ENCODE peak calls at places on chromosomes 6 and 20, in five cellular contexts. J is HCT116, K is lower lobe of right lung, Q is GM23248, E is upper lobe of left lung. O is an unnamed sample.

GRCh38 chr20:34994509-34995131 is 39.0 kb downstream of the MYH7B start:
- DNase-seq in J (no peak), K (no peak), Q (no peak), E (no peak), O (no peak)

GRCh38 chr6:41379314-41379713 is 43.9 kb downstream of the NCR2 start:
- DNase-seq in J (no peak), K (no peak), Q (no peak), E (no peak), O (no peak)

GRCh38 chr6:75211920-75212590 is 6.2 kb upstream of the COL12A1 start:
- DNase-seq in J (no peak), K (no peak), Q (no peak), E (no peak), O (no peak)

GRCh38 chr6:119676230-119676629 is 326.7 kb upstream of the MAN1A1 start:
- DNase-seq in J (no peak), K (no peak), Q (no peak), E (no peak), O (no peak)

GRCh38 chr6:33050013-33050800 is 23.2 kb downstream of the HLA-DPA1 start:
- DNase-seq in J (no peak), K (no peak), Q (no peak), E (no peak), O (no peak)

GRCh38 chr20:47799116-47799715 is 13.9 kb upstream of the SULF2 start:
- DNase-seq in J (no peak), K (no peak), Q (no peak), E (no peak), O (no peak)

GRCh38 chr6:132298344-132298949 is 102.8 kb downstream of the MOXD1 start:
- DNase-seq in J (peak; percentile 36), K (no peak), Q (peak; percentile 64), E (no peak), O (peak; percentile 9)

GRCh38 chr6:161215876-161216615 is 57.8 kb downstream of the AGPAT4 start:
- DNase-seq in J (no peak), K (no peak), Q (no peak), E (no peak), O (no peak)

GRCh38 chr6:17470953-17471335 is 77.5 kb downstream of the CAP2 start:
- DNase-seq in J (no peak), K (no peak), Q (peak; percentile 77), E (no peak), O (no peak)

GRCh38 chr20:46351357-46352058 is 43.2 kb upstream of the CDH22 start:
- DNase-seq in J (no peak), K (no peak), Q (no peak), E (no peak), O (no peak)

GRCh38 chr6:21317634-21318033 is 275.9 kb upstream of the SOX4 start:
- DNase-seq in J (no peak), K (no peak), Q (no peak), E (no peak), O (no peak)

GRCh38 chr20:38190166-38190565 is 25.1 kb upstream of the TGM2 start:
- DNase-seq in J (no peak), K (no peak), Q (no peak), E (no peak), O (no peak)

GRCh38 chr6:112179631-112180030 is 74.7 kb downstream of the LAMA4 start:
- DNase-seq in J (no peak), K (no peak), Q (peak; percentile 47), E (no peak), O (no peak)

GRCh38 chr6:81694214-81694613 is 58.3 kb downstream of the TENT5A start:
- DNase-seq in J (no peak), K (no peak), Q (no peak), E (no peak), O (no peak)

GRCh38 chr6:34248198-34248726 is 544 bp downstream of the SMIM29 start:
- DNase-seq in J (no peak), K (peak; percentile 83), Q (peak; percentile 72), E (peak; percentile 82), O (peak; percentile 23)

GRCh38 chr20:19867940-19868371 is 109.9 kb downstream of the RIN2 start:
- DNase-seq in J (no peak), K (peak; percentile 71), Q (peak; percentile 57), E (peak; percentile 32), O (no peak)

GRCh38 chr6:72042088-72042487 is 155.7 kb downstream of the RIMS1 start:
- DNase-seq in J (no peak), K (no peak), Q (peak; percentile 44), E (no peak), O (no peak)

GRCh38 chr6:17021539-17021889 is 80.3 kb upstream of the STMND1 start:
- DNase-seq in J (no peak), K (no peak), Q (peak; percentile 73), E (no peak), O (no peak)

GRCh38 chr20:50788045-50788867 is 6.6 kb upstream of the BCAS4 start:
- DNase-seq in J (peak; percentile 51), K (peak; percentile 31), Q (peak; percentile 85), E (no peak), O (no peak)

GRCh38 chr20:41169791-41170351 is 32.5 kb downstream of the PLCG1 start:
- DNase-seq in J (no peak), K (no peak), Q (peak; percentile 86), E (no peak), O (no peak)

GRCh38 chr6:139778688-139779087 is 404.2 kb upstream of the CITED2 start:
- DNase-seq in J (no peak), K (no peak), Q (peak; percentile 62), E (no peak), O (no peak)

GRCh38 chr6:150666071-150666470 is 66.4 kb downstream of the PLEKHG1 start:
- DNase-seq in J (no peak), K (no peak), Q (no peak), E (no peak), O (no peak)

GRCh38 chr6:83127258-83127657 is 59.8 kb downstream of the DOP1A start:
- DNase-seq in J (no peak), K (no peak), Q (no peak), E (no peak), O (no peak)

GRCh38 chr6:12232339-12232738 is 57.8 kb upstream of the EDN1 start:
- DNase-seq in J (no peak), K (no peak), Q (peak; percentile 64), E (no peak), O (peak; percentile 6)

GRCh38 chr20:11986954-11987353 is 69.3 kb downstream of the BTBD3 start:
- DNase-seq in J (no peak), K (no peak), Q (no peak), E (no peak), O (no peak)

GRCh38 chr6:54579011-54579410 is 267.6 kb upstream of the FAM83B start:
- DNase-seq in J (no peak), K (no peak), Q (peak; percentile 18), E (no peak), O (no peak)

GRCh38 chr6:157510329-157511188 is 129.6 kb downstream of the ZDHHC14 start:
- DNase-seq in J (no peak), K (no peak), Q (no peak), E (peak; percentile 60), O (no peak)

GRCh38 chr6:44004625-44005506 is 122.4 kb downstream of the MRPL14 start:
- DNase-seq in J (no peak), K (no peak), Q (peak; percentile 35), E (no peak), O (no peak)
- H3K4me3 ChIP-seq in J (no peak overlapping the region), K (no peak overlapping the region), Q (no peak overlapping the region), E (no peak overlapping the region), O (no peak overlapping the region)

GRCh38 chr6:56538851-56539250 is 103.8 kb downstream of the DST start:
- DNase-seq in J (no peak), K (no peak), Q (no peak), E (no peak), O (no peak)
- H3K4me1 ChIP-seq in J (peaks cover 12% of the 10 kb centered on the region), K (peaks cover 44% of the 10 kb centered on the region), Q (peaks cover 74% of the 10 kb centered on the region), E (peaks cover 10% of the 10 kb centered on the region), O (peaks cover 9% of the 10 kb centered on the region)

GRCh38 chr6:42692151-42692911 is 30.1 kb downstream of the PRPH2 start:
- DNase-seq in J (peak; percentile 64), K (no peak), Q (peak; percentile 89), E (no peak), O (no peak)

GRCh38 chr6:42693725-42694323 is 28.6 kb downstream of the PRPH2 start:
- DNase-seq in J (no peak), K (no peak), Q (peak; percentile 17), E (no peak), O (no peak)

GRCh38 chr6:42690872-42691271 is 31.5 kb downstream of the PRPH2 start:
- DNase-seq in J (no peak), K (no peak), Q (no peak), E (no peak), O (no peak)

GRCh38 chr6:42690151-42690702 is 32.2 kb downstream of the PRPH2 start:
- DNase-seq in J (no peak), K (no peak), Q (peak; percentile 61), E (no peak), O (no peak)

GRCh38 chr6:42689371-42689770 is 33.0 kb downstream of the PRPH2 start:
- DNase-seq in J (no peak), K (no peak), Q (no peak), E (no peak), O (no peak)
- H3K27ac ChIP-seq in J (no peak overlapping the region), K (no peak overlapping the region), Q (no peak overlapping the region), E (no peak overlapping the region), O (no peak overlapping the region)

GRCh38 chr20:49620364-49621240 is 52.7 kb upstream of the PTGIS start:
- DNase-seq in J (no peak), K (no peak), Q (no peak), E (no peak), O (no peak)
- H3K4me3 ChIP-seq in J (no peak overlapping the region), K (no peak overlapping the region), Q (no peak overlapping the region), E (no peak overlapping the region), O (no peak overlapping the region)

GRCh38 chr6:2859325-2859700 is 17.6 kb upstream of the SERPINB1 start:
- DNase-seq in J (no peak), K (no peak), Q (no peak), E (no peak), O (no peak)
- H3K4me1 ChIP-seq in J (peaks cover 61% of the 10 kb centered on the region), K (peaks cover 47% of the 10 kb centered on the region), Q (peaks cover 4% of the 10 kb centered on the region), E (peaks cover 42% of the 10 kb centered on the region), O (peaks cover 84% of the 10 kb centered on the region)

O was measured in CD4-positive, alpha-beta memory T cell.